ENCODE peak calls at places on chromosomes 12 and 14, in six cellular contexts. Q is mesothelial cell of epicardium, W is endothelial cell, S is IMR-90, M is Calu3, V is astrocyte of the spinal cord. Y is an unnamed sample.
A peak's percentile ranks its signal among the peaks of the same experiment; 100 is the strongest.

GRCh38 chr12:121300083-121300819 is 3.7 kb upstream of the CAMKK2 start:
- DNase-seq in V (no peak), M (no peak), Q (no peak), W (no peak), S (no peak), Y (peak; percentile 75)

GRCh38 chr14:37198273-37198598 is 499 bp downstream of the MIPOL1 start:
- DNase-seq in Q (no peak), W (no peak), V (no peak), S (no peak), M (no peak), Y (no peak)

GRCh38 chr14:32081901-32082300 is 4.8 kb downstream of the ARHGAP5 start:
- DNase-seq in V (no peak), Q (no peak), M (no peak), S (no peak), W (no peak), Y (no peak)

GRCh38 chr14:76975865-76976622 is 52.5 kb downstream of the IRF2BPL start:
- DNase-seq in V (no peak), S (no peak), W (no peak), M (no peak), Q (no peak), Y (no peak)

GRCh38 chr12:20011200-20011599 is 357.1 kb upstream of the PDE3A start:
- DNase-seq in W (no peak), Q (no peak), S (no peak), M (no peak), V (peak; percentile 37), Y (no peak)

GRCh38 chr12:96103067-96103650 is 67.8 kb upstream of the LTA4H start:
- DNase-seq in V (no peak), S (no peak), Q (no peak), W (no peak), M (no peak), Y (no peak)

GRCh38 chr12:34335819-34336262 is 313.5 kb downstream of the ALG10 start:
- DNase-seq in Q (no peak), W (no peak), V (no peak), M (no peak), S (no peak), Y (peak; percentile 22)

GRCh38 chr12:102342281-102343006 is 137.9 kb downstream of the IGF1 start:
- DNase-seq in M (no peak), S (no peak), W (no peak), Q (no peak), V (no peak), Y (no peak)

GRCh38 chr14:38808734-38809455 is 294.1 kb downstream of the SEC23A start:
- DNase-seq in W (no peak), V (no peak), M (peak; percentile 61), S (no peak), Q (no peak), Y (no peak)

GRCh38 chr14:104977008-104977680 is 1.0 kb downstream of the AHNAK2 start:
- DNase-seq in V (no peak), S (no peak), M (no peak), W (no peak), Q (no peak), Y (no peak)

GRCh38 chr12:108890208-108890607 is 10.3 kb downstream of the DAO start:
- DNase-seq in W (peak; percentile 12), M (peak; percentile 18), Q (no peak), V (peak; percentile 1), S (peak; percentile 15), Y (no peak)

GRCh38 chr14:50100824-50101223 is 15.5 kb downstream of the VCPKMT start:
- DNase-seq in V (no peak), W (no peak), S (no peak), M (no peak), Q (no peak), Y (no peak)

GRCh38 chr14:77763316-77763715 is 2.4 kb upstream of the SNW1 start:
- DNase-seq in S (no peak), M (no peak), Q (no peak), W (no peak), V (no peak), Y (no peak)

GRCh38 chr14:22887990-22888378 is 5.0 kb downstream of the REM2 start:
- DNase-seq in Q (no peak), S (no peak), W (no peak), V (no peak), M (no peak), Y (no peak)

GRCh38 chr14:24013654-24014514 is 25.2 kb downstream of the DHRS4L2 start:
- DNase-seq in Q (no peak), W (peak; percentile 63), V (peak; percentile 69), M (peak; percentile 64), S (peak; percentile 71), Y (peak; percentile 60)

GRCh38 chr14:80518173-80518572 is 306.9 kb upstream of the DIO2 start:
- DNase-seq in M (no peak), W (no peak), V (no peak), Q (no peak), S (no peak), Y (no peak)

GRCh38 chr12:84270470-84271140 is 642.0 kb downstream of the SLC6A15 start:
- DNase-seq in S (no peak), M (no peak), W (no peak), Q (no peak), V (no peak), Y (no peak)

GRCh38 chr14:32010561-32011188 is 66.4 kb upstream of the ARHGAP5 start:
- DNase-seq in S (peak; percentile 67), W (no peak), M (no peak), Q (no peak), V (peak; percentile 33), Y (peak; percentile 7)

GRCh38 chr12:91460457-91460856 is 277.8 kb upstream of the DCN start:
- DNase-seq in M (no peak), W (no peak), Q (no peak), S (no peak), V (no peak), Y (peak; percentile 77)

GRCh38 chr14:83163016-83163415 is 1629.4 kb upstream of the SEL1L start:
- DNase-seq in S (peak; percentile 45), Q (no peak), M (no peak), V (no peak), W (no peak), Y (no peak)

GRCh38 chr14:28609228-28609828 is 157.3 kb upstream of the FOXG1 start:
- DNase-seq in V (peak; percentile 81), M (peak; percentile 69), W (peak; percentile 75), S (peak; percentile 1), Q (no peak), Y (peak; percentile 85)

GRCh38 chr12:85865905-85866304 is 8.2 kb upstream of the NTS start:
- DNase-seq in M (no peak), V (no peak), W (no peak), S (no peak), Q (no peak), Y (peak; percentile 18)

GRCh38 chr12:80838708-80839107 is 99.0 kb downstream of the LIN7A start:
- DNase-seq in V (peak; percentile 48), M (no peak), W (no peak), Q (no peak), S (no peak), Y (no peak)

GRCh38 chr12:49190317-49190716 is 1.4 kb upstream of the TUBA1A start:
- DNase-seq in Q (no peak), S (no peak), V (no peak), M (no peak), W (no peak), Y (peak; percentile 67)

GRCh38 chr12:113478351-113479011 is 6.8 kb upstream of the LHX5 start:
- DNase-seq in V (no peak), S (no peak), M (no peak), W (no peak), Q (no peak), Y (no peak)

GRCh38 chr12:129716825-129717224 is 187.0 kb downstream of the TMEM132D start:
- DNase-seq in M (no peak), S (no peak), W (no peak), Q (no peak), V (no peak), Y (no peak)

GRCh38 chr12:75378354-75378753 is 12.5 kb upstream of the GLIPR1L2 start:
- DNase-seq in S (peak; percentile 68), V (no peak), W (no peak), M (no peak), Q (no peak), Y (no peak)

GRCh38 chr12:124396544-124397398 is 101.9 kb downstream of the RFLNA start:
- DNase-seq in Q (no peak), M (peak; percentile 76), W (no peak), V (no peak), S (no peak), Y (no peak)

GRCh38 chr12:120574106-120574505 is 7.1 kb downstream of the POP5 start:
- DNase-seq in Q (no peak), M (no peak), V (no peak), W (no peak), S (no peak), Y (no peak)

GRCh38 chr12:2804390-2805145 is 7.9 kb upstream of the ITFG2 start:
- DNase-seq in Q (no peak), W (no peak), V (peak; percentile 74), S (peak; percentile 82), M (no peak), Y (no peak)

GRCh38 chr12:96218989-96219678 is 25.0 kb downstream of the ELK3 start:
- DNase-seq in W (no peak), V (no peak), Q (no peak), M (peak; percentile 22), S (no peak), Y (peak; percentile 73)

GRCh38 chr14:20515846-20516245 is 10.5 kb downstream of the RNASE10 start:
- DNase-seq in S (peak; percentile 58), M (no peak), W (no peak), Q (no peak), V (no peak), Y (no peak)

GRCh38 chr14:64891839-64892375 is 12.2 kb upstream of the SPTB start:
- DNase-seq in Q (no peak), V (peak; percentile 79), M (peak; percentile 40), S (peak; percentile 77), W (peak; percentile 17), Y (peak; percentile 53)

GRCh38 chr14:56244138-56244789 is 126.1 kb downstream of the PELI2 start:
- DNase-seq in V (peak; percentile 82), M (no peak), Q (no peak), S (peak; percentile 94), W (no peak), Y (no peak)

GRCh38 chr14:98932436-98933325 is 339.3 kb downstream of the BCL11B start:
- DNase-seq in W (no peak), M (no peak), V (no peak), Q (no peak), S (no peak), Y (no peak)